ENCODE peak calls at places on chromosomes 12 and 14, in four cellular contexts. One of them, this sample, is unnamed.

GRCh38 chr14:21860172-21860571 is 186.6 kb upstream of the OR4E1 start:
- DNase-seq in activated naive CD8-positive, alpha-beta T cell treated with anti-CD3 and anti-CD28 coated beads, Interleukin-2, amount 10 ng/mL, durations not matched to agents 7 days and 5 days: no peak
- DNase-seq in iris pigment epithelial cell: peak
- DNase-seq in NCI-H146: no peak
- DNase-seq in this sample: no peak

GRCh38 chr14:56374421-56374820 is 205.2 kb upstream of the TMEM260 start:
- DNase-seq in iris pigment epithelial cell: no peak
- DNase-seq in activated naive CD8-positive, alpha-beta T cell treated with anti-CD3 and anti-CD28 coated beads, Interleukin-2, amount 10 ng/mL, durations not matched to agents 7 days and 5 days: no peak
- DNase-seq in NCI-H146: no peak
- DNase-seq in this sample: no peak

GRCh38 chr12:120467439-120467838 is 2.1 kb downstream of the SRSF9 start:
- DNase-seq in NCI-H146: no peak
- DNase-seq in iris pigment epithelial cell: no peak
- DNase-seq in activated naive CD8-positive, alpha-beta T cell treated with anti-CD3 and anti-CD28 coated beads, Interleukin-2, amount 10 ng/mL, durations not matched to agents 7 days and 5 days: no peak
- DNase-seq in this sample: no peak

GRCh38 chr12:69240625-69240984 is 1.2 kb downstream of the CPSF6 start:
- DNase-seq in iris pigment epithelial cell: peak
- DNase-seq in NCI-H146: peak
- DNase-seq in activated naive CD8-positive, alpha-beta T cell treated with anti-CD3 and anti-CD28 coated beads, Interleukin-2, amount 10 ng/mL, durations not matched to agents 7 days and 5 days: no peak
- DNase-seq in this sample: peak

GRCh38 chr12:112013601-112014402 is 576 bp downstream of the ERP29 start:
- DNase-seq in activated naive CD8-positive, alpha-beta T cell treated with anti-CD3 and anti-CD28 coated beads, Interleukin-2, amount 10 ng/mL, durations not matched to agents 7 days and 5 days: peak
- DNase-seq in NCI-H146: peak
- DNase-seq in iris pigment epithelial cell: peak
- DNase-seq in this sample: peak

GRCh38 chr12:118429703-118430383 is 53.5 kb downstream of the SUDS3 start:
- DNase-seq in activated naive CD8-positive, alpha-beta T cell treated with anti-CD3 and anti-CD28 coated beads, Interleukin-2, amount 10 ng/mL, durations not matched to agents 7 days and 5 days: no peak
- DNase-seq in iris pigment epithelial cell: no peak
- DNase-seq in NCI-H146: no peak
- DNase-seq in this sample: no peak

GRCh38 chr14:99168330-99168729 is 103.7 kb downstream of the BCL11B start:
- DNase-seq in NCI-H146: no peak
- DNase-seq in activated naive CD8-positive, alpha-beta T cell treated with anti-CD3 and anti-CD28 coated beads, Interleukin-2, amount 10 ng/mL, durations not matched to agents 7 days and 5 days: no peak
- DNase-seq in iris pigment epithelial cell: no peak
- DNase-seq in this sample: no peak

GRCh38 chr14:21734457-21735074 is 60.9 kb upstream of the OR4E1 start:
- DNase-seq in NCI-H146: peak
- DNase-seq in iris pigment epithelial cell: peak
- DNase-seq in activated naive CD8-positive, alpha-beta T cell treated with anti-CD3 and anti-CD28 coated beads, Interleukin-2, amount 10 ng/mL, durations not matched to agents 7 days and 5 days: no peak
- DNase-seq in this sample: peak

GRCh38 chr12:106106129-106106566 is 32.6 kb downstream of the NUAK1 start:
- DNase-seq in NCI-H146: no peak
- DNase-seq in iris pigment epithelial cell: no peak
- DNase-seq in activated naive CD8-positive, alpha-beta T cell treated with anti-CD3 and anti-CD28 coated beads, Interleukin-2, amount 10 ng/mL, durations not matched to agents 7 days and 5 days: no peak
- DNase-seq in this sample: no peak

GRCh38 chr14:64541971-64542838 is 1.7 kb downstream of the HSPA2 start:
- DNase-seq in NCI-H146: no peak
- DNase-seq in activated naive CD8-positive, alpha-beta T cell treated with anti-CD3 and anti-CD28 coated beads, Interleukin-2, amount 10 ng/mL, durations not matched to agents 7 days and 5 days: peak
- DNase-seq in iris pigment epithelial cell: no peak
- DNase-seq in this sample: no peak

GRCh38 chr12:121139301-121139700 is 6.6 kb downstream of the P2RX7 start:
- DNase-seq in NCI-H146: peak
- DNase-seq in activated naive CD8-positive, alpha-beta T cell treated with anti-CD3 and anti-CD28 coated beads, Interleukin-2, amount 10 ng/mL, durations not matched to agents 7 days and 5 days: no peak
- DNase-seq in iris pigment epithelial cell: no peak
- DNase-seq in this sample: no peak

GRCh38 chr12:117380083-117380482 is 18.7 kb upstream of the NOS1 start:
- DNase-seq in activated naive CD8-positive, alpha-beta T cell treated with anti-CD3 and anti-CD28 coated beads, Interleukin-2, amount 10 ng/mL, durations not matched to agents 7 days and 5 days: no peak
- DNase-seq in NCI-H146: no peak
- DNase-seq in iris pigment epithelial cell: peak
- DNase-seq in this sample: no peak

GRCh38 chr14:58607571-58608317 is 30.0 kb upstream of the DACT1 start:
- DNase-seq in activated naive CD8-positive, alpha-beta T cell treated with anti-CD3 and anti-CD28 coated beads, Interleukin-2, amount 10 ng/mL, durations not matched to agents 7 days and 5 days: no peak
- DNase-seq in NCI-H146: no peak
- DNase-seq in iris pigment epithelial cell: peak
- DNase-seq in this sample: no peak

GRCh38 chr12:103884316-103884715 is 43.3 kb upstream of the NT5DC3 start:
- DNase-seq in activated naive CD8-positive, alpha-beta T cell treated with anti-CD3 and anti-CD28 coated beads, Interleukin-2, amount 10 ng/mL, durations not matched to agents 7 days and 5 days: no peak
- DNase-seq in iris pigment epithelial cell: peak
- DNase-seq in NCI-H146: peak
- DNase-seq in this sample: peak

GRCh38 chr12:4325984-4326383 is 5.0 kb downstream of the TIGAR start:
- DNase-seq in NCI-H146: no peak
- DNase-seq in iris pigment epithelial cell: no peak
- DNase-seq in activated naive CD8-positive, alpha-beta T cell treated with anti-CD3 and anti-CD28 coated beads, Interleukin-2, amount 10 ng/mL, durations not matched to agents 7 days and 5 days: no peak
- DNase-seq in this sample: no peak

GRCh38 chr14:67420102-67420739 is 8.3 kb upstream of the PLEK2 start:
- DNase-seq in iris pigment epithelial cell: no peak
- DNase-seq in activated naive CD8-positive, alpha-beta T cell treated with anti-CD3 and anti-CD28 coated beads, Interleukin-2, amount 10 ng/mL, durations not matched to agents 7 days and 5 days: peak
- DNase-seq in NCI-H146: peak
- DNase-seq in this sample: no peak

GRCh38 chr12:91395628-91396027 is 213.0 kb upstream of the DCN start:
- DNase-seq in NCI-H146: no peak
- DNase-seq in iris pigment epithelial cell: no peak
- DNase-seq in activated naive CD8-positive, alpha-beta T cell treated with anti-CD3 and anti-CD28 coated beads, Interleukin-2, amount 10 ng/mL, durations not matched to agents 7 days and 5 days: no peak
- DNase-seq in this sample: no peak

GRCh38 chr14:68978550-68978911 is 571 bp downstream of the ACTN1 start:
- DNase-seq in NCI-H146: peak
- DNase-seq in activated naive CD8-positive, alpha-beta T cell treated with anti-CD3 and anti-CD28 coated beads, Interleukin-2, amount 10 ng/mL, durations not matched to agents 7 days and 5 days: peak
- DNase-seq in iris pigment epithelial cell: peak
- DNase-seq in this sample: peak

GRCh38 chr14:96824283-96824682 is 27.1 kb downstream of the VRK1 start:
- DNase-seq in NCI-H146: no peak
- DNase-seq in activated naive CD8-positive, alpha-beta T cell treated with anti-CD3 and anti-CD28 coated beads, Interleukin-2, amount 10 ng/mL, durations not matched to agents 7 days and 5 days: no peak
- DNase-seq in iris pigment epithelial cell: peak
- DNase-seq in this sample: peak

GRCh38 chr12:27198036-27198435 is 46.0 kb upstream of the STK38L start:
- DNase-seq in NCI-H146: no peak
- DNase-seq in iris pigment epithelial cell: peak
- DNase-seq in activated naive CD8-positive, alpha-beta T cell treated with anti-CD3 and anti-CD28 coated beads, Interleukin-2, amount 10 ng/mL, durations not matched to agents 7 days and 5 days: no peak
- DNase-seq in this sample: peak